ENCODE peak calls at places on chromosomes 2 and 18, in nine cellular contexts. G, R, X, P, Y, J, I, K and C are unnamed samples.

GRCh38 chr2:46098606-46099005 is 198.6 kb upstream of the EPAS1 start:
- DNase-seq in G (no peak), R (no peak), X (no peak), P (peak), Y (no peak), J (no peak), I (no peak), K (no peak), C (no peak)

GRCh38 chr2:239152239-239152915 is 248.4 kb downstream of the HDAC4 start:
- DNase-seq in G (peak), R (no peak), X (peak), P (no peak), Y (no peak), J (peak), I (peak), K (peak), C (no peak)

GRCh38 chr2:237566401-237567235 is at the start of gene PRLH:
- DNase-seq in G (peak), R (no peak), X (no peak), P (no peak), Y (no peak), J (no peak), I (no peak), K (no peak), C (no peak)

GRCh38 chr2:111117666-111118454 is 2.9 kb upstream of the BCL2L11 start:
- DNase-seq in G (peak), R (peak), X (peak), P (peak), Y (peak), J (peak), I (peak), K (peak), C (no peak)

GRCh38 chr2:71190959-71191943 is 35.7 kb downstream of the PAIP2B start:
- DNase-seq in G (no peak), R (peak), X (no peak), P (peak), Y (no peak), J (no peak), I (no peak), K (no peak), C (no peak)

GRCh38 chr2:170949415-170949814 is 20.4 kb downstream of the GORASP2 start:
- DNase-seq in G (no peak), R (no peak), X (no peak), P (no peak), Y (no peak), J (no peak), I (no peak), K (no peak), C (no peak)

GRCh38 chr2:239679755-239680154 is 278.9 kb upstream of the HDAC4 start:
- DNase-seq in G (no peak), R (no peak), X (no peak), P (no peak), Y (no peak), J (no peak), I (no peak), K (no peak), C (peak)

GRCh38 chr2:85018049-85018447 is 47.1 kb downstream of the KCMF1 start:
- DNase-seq in G (no peak), R (no peak), X (no peak), P (no peak), Y (no peak), J (no peak), I (no peak), K (no peak), C (no peak)

GRCh38 chr2:36461039-36461681 is 105.6 kb downstream of the CRIM1 start:
- DNase-seq in G (no peak), R (no peak), X (no peak), P (peak), Y (peak), J (no peak), I (no peak), K (no peak), C (no peak)

GRCh38 chr2:24779121-24779520 is 14.1 kb downstream of the PTRHD1 start:
- DNase-seq in G (no peak), R (no peak), X (no peak), P (peak), Y (peak), J (no peak), I (no peak), K (no peak), C (no peak)

GRCh38 chr2:182559623-182560022 is 132.8 kb upstream of the PDE1A start:
- DNase-seq in G (no peak), R (no peak), X (no peak), P (no peak), Y (no peak), J (no peak), I (no peak), K (no peak), C (no peak)

GRCh38 chr2:26605195-26605968 is 35.8 kb downstream of the CIB4 start:
- DNase-seq in G (no peak), R (no peak), X (peak), P (peak), Y (peak), J (no peak), I (no peak), K (peak), C (no peak)

GRCh38 chr2:232026941-232027340 is 65.4 kb downstream of the DIS3L2 start:
- DNase-seq in G (no peak), R (no peak), X (no peak), P (no peak), Y (no peak), J (no peak), I (no peak), K (no peak), C (no peak)

GRCh38 chr2:24359129-24359528 is 1.2 kb downstream of the ITSN2 start:
- DNase-seq in G (no peak), R (no peak), X (no peak), P (no peak), Y (no peak), J (no peak), I (no peak), K (no peak), C (no peak)

GRCh38 chr2:2889141-2889540 is 488.5 kb downstream of the EIPR1 start:
- DNase-seq in G (no peak), R (no peak), X (no peak), P (no peak), Y (no peak), J (no peak), I (no peak), K (no peak), C (no peak)

GRCh38 chr2:95086017-95086416 is 35.6 kb downstream of the MRPS5 start:
- DNase-seq in G (no peak), R (no peak), X (no peak), P (no peak), Y (no peak), J (no peak), I (no peak), K (no peak), C (no peak)

GRCh38 chr2:11377915-11378649 is 33.6 kb upstream of the ROCK2 start:
- DNase-seq in G (no peak), R (no peak), X (no peak), P (no peak), Y (no peak), J (no peak), I (peak), K (no peak), C (no peak)

GRCh38 chr2:226712941-226713340 is 86.7 kb downstream of the IRS1 start:
- DNase-seq in G (no peak), R (no peak), X (no peak), P (no peak), Y (no peak), J (no peak), I (no peak), K (no peak), C (no peak)

GRCh38 chr2:145741161-145741560 is 1221.2 kb upstream of the ZEB2 start:
- DNase-seq in G (no peak), R (no peak), X (no peak), P (no peak), Y (no peak), J (no peak), I (no peak), K (no peak), C (no peak)

GRCh38 chr2:51247252-51247651 is 215.3 kb upstream of the NRXN1 start:
- DNase-seq in G (no peak), R (no peak), X (no peak), P (no peak), Y (no peak), J (no peak), I (no peak), K (no peak), C (no peak)

GRCh38 chr2:210387074-210387473 is 72.1 kb upstream of the MYL1 start:
- DNase-seq in G (no peak), R (no peak), X (no peak), P (no peak), Y (no peak), J (no peak), I (no peak), K (no peak), C (no peak)

GRCh38 chr2:198045227-198045626 is 240.8 kb downstream of the PLCL1 start:
- DNase-seq in G (no peak), R (no peak), X (no peak), P (no peak), Y (no peak), J (no peak), I (no peak), K (no peak), C (no peak)

GRCh38 chr2:219572237-219573001 is at the start of gene INHA:
- DNase-seq in G (no peak), R (no peak), X (no peak), P (no peak), Y (no peak), J (no peak), I (no peak), K (peak), C (no peak)

GRCh38 chr18:24071029-24071428 is 56.5 kb downstream of the TTC39C start:
- DNase-seq in G (no peak), R (no peak), X (no peak), P (no peak), Y (no peak), J (no peak), I (no peak), K (no peak), C (no peak)
- TF ChIP-seq CTCF in G (no peak), R (no peak), X (no peak), P (no peak), Y (no peak), J (no peak), I (no peak), K (no peak), C (no peak)

DNA sequence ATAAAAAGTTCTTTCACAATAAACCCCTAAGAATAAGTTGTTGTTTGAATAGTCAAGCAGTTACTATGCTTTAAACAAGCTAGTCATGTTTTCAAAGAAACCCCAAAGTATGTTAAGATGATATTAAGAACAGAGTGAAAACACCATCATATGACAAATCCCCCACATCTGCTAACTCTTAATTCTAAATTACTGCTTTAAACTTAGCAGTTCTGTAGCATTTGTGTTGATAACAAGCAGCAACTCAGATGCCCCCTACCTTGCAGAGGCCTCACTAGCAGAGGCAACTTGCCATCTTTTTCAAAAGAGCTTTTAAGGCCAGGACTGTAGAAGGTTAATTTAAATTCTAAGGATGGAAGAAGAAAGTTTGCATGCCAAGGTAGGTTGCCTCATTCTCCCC is 376.2 kb downstream of the SETBP1 start:
- DNase-seq in G (no peak), R (no peak), X (no peak), P (no peak), Y (no peak), J (no peak), I (no peak), K (no peak), C (no peak)
- H3K27ac ChIP-seq in G (no peak), R (no peak), X (no peak), P (no peak), Y (peak), J (no peak), I (no peak), K (no peak), C (no peak)

DNA sequence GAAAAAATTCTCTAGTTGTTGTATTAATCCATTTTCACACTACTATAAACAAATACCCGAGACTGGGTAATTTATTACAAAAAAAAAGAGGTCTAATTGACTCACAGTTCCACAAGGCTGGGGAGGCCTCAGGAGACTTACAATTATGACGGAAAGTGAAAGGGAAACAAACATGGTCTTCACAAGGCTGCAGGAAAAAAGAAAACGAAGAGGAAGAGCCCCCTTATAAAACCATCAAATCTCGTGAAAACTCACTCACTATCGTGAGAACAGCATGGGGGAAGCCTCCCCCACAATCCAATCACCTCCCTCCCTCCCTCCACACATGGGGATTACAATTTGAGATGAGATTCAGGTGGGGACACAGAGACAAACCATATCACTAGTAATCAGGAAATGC is 61.7 kb upstream of the SPTBN1 start:
- DNase-seq in G (no peak), R (no peak), X (no peak), P (no peak), Y (no peak), J (no peak), I (no peak), K (no peak), C (no peak)
- H3K4me3 ChIP-seq in G (no peak), R (no peak), X (no peak), P (no peak), Y (no peak), J (peak), I (no peak), K (no peak), C (no peak)

DNA sequence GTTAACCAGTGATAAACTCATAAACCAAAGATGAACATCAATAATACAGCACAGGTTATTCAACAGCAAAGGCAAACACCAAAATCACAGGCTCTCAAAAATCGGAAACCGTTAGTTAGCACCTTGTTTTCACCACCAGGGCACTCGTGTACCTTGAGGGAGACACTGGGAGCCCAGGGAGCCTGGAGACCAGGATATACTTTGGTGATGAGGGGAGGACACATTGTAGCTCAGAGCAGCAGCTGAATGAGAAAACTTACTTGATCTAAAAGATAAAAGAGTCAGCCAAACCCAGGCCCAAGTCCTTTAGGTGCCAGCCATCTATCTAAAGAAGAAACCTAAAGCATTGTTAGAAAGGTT is 19.4 kb downstream of the BCL11A start:
- DNase-seq in G (no peak), R (no peak), X (no peak), P (no peak), Y (no peak), J (no peak), I (no peak), K (peak), C (no peak)
- TF ChIP-seq CTCF in G (no peak), R (no peak), X (no peak), P (no peak), Y (no peak), J (no peak), I (no peak), K (peak), C (no peak)

DNA sequence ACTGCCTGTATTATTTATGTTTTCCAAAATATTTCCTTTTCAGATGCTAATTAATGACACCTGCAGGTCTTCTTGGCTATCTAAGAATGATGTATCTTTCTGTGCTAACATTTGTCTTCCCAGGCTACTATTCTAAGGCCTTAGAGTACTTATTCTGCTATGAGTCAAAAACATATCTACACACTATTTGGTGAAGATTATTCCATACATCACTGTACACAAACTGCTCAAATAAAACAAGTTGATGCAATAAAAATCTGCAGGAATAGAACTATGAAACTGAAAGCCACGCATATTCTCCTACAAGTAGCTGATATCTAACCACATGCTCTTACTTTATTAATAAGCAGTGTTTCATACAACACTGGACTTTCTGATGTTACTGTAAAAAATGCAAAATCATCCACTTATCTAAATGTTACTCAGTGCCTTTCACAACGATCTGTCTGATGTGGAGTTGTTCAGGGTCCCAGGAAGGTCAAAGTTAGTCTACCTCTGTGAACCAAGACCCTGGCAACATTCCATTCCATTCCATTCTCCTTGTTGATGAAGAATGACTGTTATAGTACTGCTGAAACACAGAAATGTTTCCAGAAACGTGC is 26.2 kb downstream of the TMEM131 start:
- DNase-seq in G (no peak), R (no peak), X (no peak), P (no peak), Y (no peak), J (no peak), I (no peak), K (no peak), C (no peak)
- H3K27ac ChIP-seq in G (no peak), R (no peak), X (no peak), P (no peak), Y (peak), J (no peak), I (no peak), K (no peak), C (no peak)

GRCh38 chr2:240991378-240992263 is 6.8 kb upstream of the SNED1 start:
- DNase-seq in G (peak), R (peak), X (peak), P (peak), Y (peak), J (peak), I (peak), K (peak), C (peak)
- H3K4me3 ChIP-seq in G (no peak), R (no peak), X (no peak), P (no peak), Y (no peak), J (peak), I (peak), K (no peak), C (no peak)

GRCh38 chr2:32136097-32136496 is 29.6 kb upstream of the SLC30A6 start:
- DNase-seq in G (no peak), R (no peak), X (no peak), P (peak), Y (no peak), J (no peak), I (no peak), K (no peak), C (no peak)

DNA sequence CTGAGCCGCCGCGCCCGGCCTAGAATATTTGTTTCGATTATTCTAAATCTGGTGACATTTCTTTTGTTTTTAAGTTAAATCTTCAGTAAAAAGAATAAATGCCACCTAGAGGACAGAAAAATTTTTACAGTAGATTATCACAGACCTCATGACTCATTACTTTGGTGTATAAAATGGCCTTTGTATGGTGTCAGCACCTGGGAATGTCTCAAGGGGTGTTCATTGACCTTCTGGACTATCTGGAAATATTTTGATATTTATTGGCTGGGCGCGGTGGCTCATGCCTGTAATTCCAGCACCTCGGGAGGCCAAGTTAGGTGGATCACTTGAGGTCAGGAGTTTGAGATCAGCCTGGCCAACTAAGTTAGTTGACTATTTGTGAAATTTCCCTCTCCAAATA is 30.3 kb upstream of the SLC30A6 start:
- DNase-seq in G (no peak), R (no peak), X (no peak), P (peak), Y (peak), J (no peak), I (no peak), K (no peak), C (no peak)
- TF ChIP-seq CTCF in G (no peak), R (no peak), X (peak), P (peak), Y (peak), J (peak), I (peak), K (peak), C (peak)

GRCh38 chr2:103789716-103790085 is 1027.9 kb downstream of the TMEM182 start:
- DNase-seq in G (no peak), R (no peak), X (no peak), P (no peak), Y (no peak), J (no peak), I (no peak), K (no peak), C (no peak)
- H3K27ac ChIP-seq in G (no peak), R (no peak), X (no peak), P (no peak), Y (no peak), J (no peak), I (no peak), K (peak), C (no peak)

GRCh38 chr2:205193121-205193520 is 489.2 kb upstream of the NRP2 start:
- DNase-seq in G (no peak), R (no peak), X (no peak), P (no peak), Y (no peak), J (no peak), I (no peak), K (no peak), C (no peak)

GRCh38 chr2:205199451-205199850 is 482.9 kb upstream of the NRP2 start:
- DNase-seq in G (no peak), R (no peak), X (no peak), P (no peak), Y (no peak), J (no peak), I (no peak), K (no peak), C (no peak)

GRCh38 chr2:205197468-205198129 is 484.7 kb upstream of the NRP2 start:
- DNase-seq in G (no peak), R (peak), X (no peak), P (no peak), Y (no peak), J (no peak), I (no peak), K (no peak), C (peak)

GRCh38 chr2:205193829-205194228 is 488.5 kb upstream of the NRP2 start:
- DNase-seq in G (no peak), R (no peak), X (no peak), P (no peak), Y (no peak), J (no peak), I (no peak), K (no peak), C (no peak)

DNA sequence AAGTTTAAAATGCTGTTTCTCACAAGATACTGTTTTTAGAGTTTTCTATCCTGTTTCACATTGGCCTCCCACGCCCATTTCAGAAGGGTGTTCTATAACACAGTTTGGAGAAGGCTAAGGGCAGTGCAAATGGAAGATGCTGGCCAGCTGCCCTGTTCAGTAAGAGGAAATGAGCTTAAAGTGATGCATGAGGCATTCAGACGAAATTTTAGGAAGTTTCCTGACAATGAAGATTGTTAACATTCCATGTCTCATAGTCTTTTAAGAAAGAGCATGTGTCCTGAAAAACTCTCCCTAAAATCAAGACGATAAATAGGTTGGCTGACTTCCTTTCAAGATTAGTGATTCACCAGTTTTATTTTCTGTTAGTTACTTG is 484.2 kb upstream of the NRP2 start:
- DNase-seq in G (no peak), R (peak), X (no peak), P (no peak), Y (no peak), J (peak), I (no peak), K (no peak), C (no peak)
- H3K4me3 ChIP-seq in G (no peak), R (no peak), X (no peak), P (no peak), Y (no peak), J (no peak), I (no peak), K (no peak), C (no peak)

GRCh38 chr2:66237470-66238354 is 197.2 kb upstream of the MEIS1 start:
- DNase-seq in G (no peak), R (no peak), X (no peak), P (no peak), Y (no peak), J (no peak), I (no peak), K (no peak), C (no peak)
- TF ChIP-seq CTCF in G (no peak), R (no peak), X (no peak), P (no peak), Y (no peak), J (no peak), I (no peak), K (no peak), C (no peak)